ENCODE peak calls at places on chromosomes 2 and 18, in five cellular contexts. I is RWPE1, M is GM10248, Q is brain microvascular endothelial cell, K is A549. E is an unnamed sample.

GRCh38 chr2:218168635-218169462 is 2.1 kb upstream of the CXCR1 start:
- DNase-seq in I (peak; percentile 29), K (peak; percentile 40), M (peak; percentile 71), Q (peak; percentile 26), E (peak; percentile 66)

GRCh38 chr2:26609839-26610277 is 31.3 kb downstream of the CIB4 start:
- DNase-seq in M (no peak), K (no peak), Q (no peak), I (no peak), E (no peak)

GRCh38 chr2:237669628-237670351 is 42.4 kb downstream of the LRRFIP1 start:
- DNase-seq in K (peak; percentile 24), Q (peak; percentile 93), I (no peak), M (peak; percentile 74), E (peak; percentile 71)

GRCh38 chr2:109123586-109124201 is 5.3 kb upstream of the SH3RF3 start:
- DNase-seq in M (no peak), I (no peak), Q (no peak), K (no peak), E (no peak)

GRCh38 chr2:28691774-28692281 is 59.8 kb upstream of the PPP1CB start:
- DNase-seq in K (peak; percentile 63), M (no peak), Q (peak; percentile 36), I (peak; percentile 36), E (no peak)

GRCh38 chr2:17646096-17646554 is 105.6 kb downstream of the VSNL1 start:
- DNase-seq in I (peak; percentile 48), M (peak; percentile 66), K (peak; percentile 75), Q (peak; percentile 87), E (peak; percentile 65)

GRCh38 chr2:101223814-101224231 is 28.9 kb upstream of the CNOT11 start:
- DNase-seq in M (peak; percentile 49), Q (no peak), K (no peak), I (no peak), E (peak; percentile 50)

GRCh38 chr18:36460324-36460850 is 162.9 kb downstream of the FHOD3 start:
- DNase-seq in Q (no peak), M (no peak), K (no peak), I (no peak), E (no peak)

GRCh38 chr2:127877626-127878025 is 8.1 kb downstream of the AMMECR1L start:
- DNase-seq in K (no peak), Q (no peak), M (no peak), I (no peak), E (no peak)

GRCh38 chr2:241417626-241418025 is 61.5 kb downstream of the FARP2 start:
- DNase-seq in K (no peak), M (no peak), I (no peak), Q (no peak), E (no peak)

GRCh38 chr2:135790423-135790822 is 46.6 kb downstream of the LCT start:
- DNase-seq in I (no peak), M (no peak), Q (no peak), K (no peak), E (no peak)

GRCh38 chr2:206250041-206250897 is 24.2 kb upstream of the ZDBF2 start:
- DNase-seq in I (no peak), Q (no peak), K (peak; percentile 73), M (peak; percentile 49), E (no peak)

GRCh38 chr2:186780701-186781316 is 68.2 kb downstream of the ZSWIM2 start:
- DNase-seq in Q (peak; percentile 14), K (peak; percentile 63), M (no peak), I (peak; percentile 6), E (no peak)

GRCh38 chr2:49003206-49003605 is 151.1 kb downstream of the FSHR start:
- DNase-seq in K (no peak), Q (no peak), M (no peak), I (no peak), E (no peak)

GRCh38 chr18:2933995-2934394 is 78.9 kb downstream of the LPIN2 start:
- DNase-seq in K (no peak), M (no peak), Q (no peak), I (no peak), E (no peak)

GRCh38 chr18:31679133-31679731 is 5.1 kb downstream of the B4GALT6 start:
- DNase-seq in I (peak; percentile 49), Q (peak; percentile 43), K (peak; percentile 42), M (no peak), E (no peak)

GRCh38 chr2:1766851-1767771 is 22.8 kb upstream of the PXDN start:
- DNase-seq in K (no peak), Q (no peak), M (no peak), I (no peak), E (no peak)

GRCh38 chr2:159714586-159714930 is 2.3 kb downstream of the MARCHF7 start:
- DNase-seq in Q (no peak), M (no peak), K (no peak), I (no peak), E (no peak)

GRCh38 chr18:615773-616172 is 19.0 kb downstream of the CLUL1 start:
- DNase-seq in Q (no peak), I (no peak), M (no peak), K (no peak), E (no peak)

GRCh38 chr2:165015052-165015642 is 59.8 kb upstream of the SLC38A11 start:
- DNase-seq in M (peak; percentile 54), I (peak; percentile 50), Q (peak; percentile 69), K (peak; percentile 67), E (peak; percentile 59)

GRCh38 chr2:71001592-71002570 is 7.2 kb upstream of the TEX261 start:
- DNase-seq in Q (no peak), K (no peak), I (no peak), M (peak; percentile 5), E (peak; percentile 4)

GRCh38 chr2:171923206-171923605 is 945 bp downstream of the HAT1 start:
- DNase-seq in I (no peak), Q (peak; percentile 55), K (peak; percentile 44), M (no peak), E (no peak)

GRCh38 chr2:34104601-34105000 is 505.5 kb upstream of the FAM98A start:
- DNase-seq in M (no peak), Q (peak; percentile 27), K (no peak), I (peak; percentile 42), E (no peak)

GRCh38 chr2:186771395-186771794 is 77.5 kb downstream of the FAM171B start:
- DNase-seq in K (peak; percentile 14), M (no peak), Q (peak; percentile 33), I (no peak), E (no peak)

GRCh38 chr18:30970201-30970816 is 72.2 kb downstream of the DSC3 start:
- DNase-seq in M (no peak), K (peak; percentile 44), Q (peak; percentile 12), I (peak; percentile 13), E (no peak)

GRCh38 chr2:65724752-65725151 is 292.4 kb upstream of the SPRED2 start:
- DNase-seq in K (no peak), I (peak; percentile 30), M (no peak), Q (no peak), E (no peak)

GRCh38 chr2:65724341-65724740 is 291.9 kb upstream of the SPRED2 start:
- DNase-seq in K (no peak), Q (no peak), M (no peak), I (no peak), E (no peak)

DNA sequence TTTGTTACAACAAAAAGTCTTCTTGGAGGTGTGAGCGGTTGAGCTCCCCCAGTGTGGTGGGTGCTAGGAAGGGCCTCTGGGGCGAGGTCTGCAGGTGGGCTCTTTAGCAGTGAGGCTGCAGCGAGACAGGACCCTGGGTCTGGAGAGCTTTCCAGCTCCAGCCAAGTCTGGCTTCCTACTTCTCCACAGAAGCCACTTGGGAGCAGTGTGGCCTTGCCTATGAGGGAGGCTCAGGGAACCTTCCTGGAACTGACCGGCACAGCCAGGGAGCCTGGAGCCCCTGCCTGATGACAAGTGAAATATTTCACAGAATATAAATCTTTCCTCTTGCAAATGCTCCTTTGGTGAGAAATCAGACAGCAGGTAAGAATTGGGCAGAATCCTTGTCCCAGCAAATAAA is 289.6 kb upstream of the SPRED2 start:
- DNase-seq in M (no peak), K (peak; percentile 21), Q (peak; percentile 16), I (peak; percentile 15), E (no peak)
- TF ChIP-seq CTCF in M (no peak), K (no peak), Q (peak; percentile 62), I (no peak), E (no peak)

GRCh38 chr2:207873794-207874193 is 104.1 kb upstream of the FZD5 start:
- DNase-seq in I (no peak), K (no peak), Q (no peak), M (peak; percentile 39), E (peak; percentile 45)
- TF ChIP-seq CTCF in I (no peak), K (no peak), Q (no peak), M (no peak), E (no peak)

GRCh38 chr18:32768646-32769206 is 4.1 kb downstream of the KLHL14 start:
- DNase-seq in K (no peak), I (no peak), Q (no peak), M (no peak), E (no peak)

GRCh38 chr18:32770181-32770650 is 2.6 kb downstream of the KLHL14 start:
- DNase-seq in M (peak; percentile 17), Q (no peak), K (no peak), I (no peak), E (peak; percentile 28)

GRCh38 chr18:32770651-32771168 is 2.1 kb downstream of the KLHL14 start:
- DNase-seq in K (no peak), M (no peak), Q (no peak), I (no peak), E (peak; percentile 30)

GRCh38 chr18:32771169-32771751 is 1.6 kb downstream of the KLHL14 start:
- DNase-seq in M (peak; percentile 32), Q (no peak), K (no peak), I (no peak), E (peak; percentile 55)

DNA sequence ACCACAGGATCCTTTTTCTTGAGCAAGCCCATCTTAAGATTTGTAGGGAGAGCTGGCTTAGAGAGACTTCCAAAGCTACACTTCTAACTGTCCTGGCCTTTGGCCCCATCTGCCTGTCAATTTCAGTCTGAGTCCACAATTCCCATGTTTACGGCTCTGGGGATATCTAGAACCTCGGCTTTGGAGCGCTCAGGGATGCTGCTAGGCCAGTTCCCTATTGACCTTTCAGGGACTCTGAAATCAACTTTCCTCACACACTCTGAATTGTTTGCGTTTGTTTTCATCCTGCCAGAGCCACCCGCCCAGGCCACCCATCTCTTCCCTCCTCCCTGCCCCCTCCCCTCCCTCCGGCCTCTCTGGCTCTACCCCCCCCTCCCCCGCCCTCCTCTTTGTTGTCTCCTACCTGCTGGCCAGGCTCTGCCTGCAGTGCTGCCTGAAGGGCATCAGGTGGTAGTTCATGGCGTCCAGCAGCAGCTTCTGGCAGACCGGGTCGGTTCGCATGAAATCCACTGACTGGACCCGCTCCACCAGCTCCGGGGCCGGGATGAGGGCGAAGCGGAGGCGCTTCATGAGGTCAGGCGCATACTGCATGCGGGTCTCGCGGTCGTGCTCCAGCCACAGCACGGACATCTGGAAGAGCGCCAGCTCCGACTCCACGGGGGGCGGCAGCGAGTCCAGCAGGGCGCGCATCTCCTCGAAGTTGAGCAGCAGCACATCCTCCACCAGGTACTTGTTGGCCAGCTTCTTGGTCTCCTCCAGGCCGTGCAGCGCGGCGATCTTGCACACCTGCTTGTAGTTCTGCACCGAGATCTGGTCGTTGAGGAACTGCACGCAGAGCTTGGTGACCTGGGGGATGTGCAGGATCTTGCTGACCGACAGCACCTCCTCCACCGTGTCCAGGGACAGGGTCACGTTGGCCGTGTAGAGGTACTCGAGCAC is 3.3 kb downstream of the KLHL14 start:
- DNase-seq in M (peak; percentile 26), I (no peak), K (no peak), Q (no peak), E (peak; percentile 43)
- TF ChIP-seq CTCF in M (no peak), I (no peak), K (no peak), Q (no peak), E (no peak)

DNA sequence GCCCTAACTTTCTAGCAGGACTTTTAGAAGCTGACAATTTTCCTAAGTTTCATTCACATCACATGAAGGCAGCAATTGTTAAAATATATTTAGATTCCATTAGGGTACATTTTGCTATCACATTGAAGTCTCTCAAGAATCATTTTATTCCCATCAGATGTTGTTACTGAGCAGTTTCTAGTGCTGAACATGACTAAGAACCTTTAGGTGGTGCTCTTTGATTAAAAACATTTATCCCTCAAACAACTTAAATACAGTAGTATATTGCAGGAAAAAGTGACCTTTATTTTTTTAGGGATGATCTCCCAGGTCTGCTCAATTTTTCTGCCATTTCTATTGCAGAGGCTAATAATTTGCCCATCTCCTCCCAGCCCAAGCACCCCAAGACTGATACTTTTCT is 22.9 kb upstream of the NARS1 start:
- DNase-seq in K (peak; percentile 25), M (no peak), I (no peak), Q (no peak), E (no peak)
- TF ChIP-seq CTCF in K (peak; percentile 40), M (no peak), I (peak; percentile 19), Q (no peak), E (no peak)